ENCODE peak calls at places on chromosomes 11 and 22, in seven cellular contexts. V, C, I, K, Z, P and A are unnamed samples.

GRCh38 chr11:133302056-133302455 is 230.2 kb downstream of the OPCML start:
- DNase-seq in V (no peak), C (no peak), I (no peak), K (no peak), Z (no peak), P (no peak), A (no peak)

GRCh38 chr22:31451709-31452571 is 37.7 kb downstream of the EIF4ENIF1 start:
- DNase-seq in V (no peak), C (peak), I (no peak), K (no peak), Z (peak), P (peak), A (no peak)

GRCh38 chr22:36528336-36528735 is 630 bp downstream of the EIF3D start:
- DNase-seq in V (no peak), C (peak), I (no peak), K (no peak), Z (peak), P (no peak), A (no peak)

GRCh38 chr11:111194789-111195188 is 50.7 kb upstream of the POU2AF2 start:
- DNase-seq in V (no peak), C (no peak), I (no peak), K (no peak), Z (no peak), P (no peak), A (no peak)

GRCh38 chr22:16917144-16918003 is 90.6 kb downstream of the GAB4 start:
- DNase-seq in V (peak), C (peak), I (no peak), K (peak), Z (peak), P (peak), A (peak)

GRCh38 chr22:39253427-39254070 is 8.8 kb upstream of the PDGFB start:
- DNase-seq in V (no peak), C (peak), I (no peak), K (peak), Z (peak), P (peak), A (peak)

GRCh38 chr11:119712459-119713360 is 16.3 kb downstream of the NECTIN1 start:
- DNase-seq in V (no peak), C (no peak), I (no peak), K (no peak), Z (no peak), P (no peak), A (no peak)

GRCh38 chr22:24112188-24112587 is 69.1 kb upstream of the SUSD2 start:
- DNase-seq in V (no peak), C (peak), I (no peak), K (no peak), Z (peak), P (no peak), A (no peak)

GRCh38 chr11:112834277-112834755 is 126.9 kb upstream of the NCAM1 start:
- DNase-seq in V (no peak), C (no peak), I (no peak), K (peak), Z (no peak), P (no peak), A (peak)

GRCh38 chr22:48838376-48838775 is 989.3 kb downstream of the BRD1 start:
- DNase-seq in V (no peak), C (no peak), I (no peak), K (no peak), Z (no peak), P (no peak), A (no peak)

GRCh38 chr11:117600976-117601708 is 195.9 kb downstream of the DSCAML1 start:
- DNase-seq in V (no peak), C (no peak), I (no peak), K (no peak), Z (no peak), P (no peak), A (no peak)

GRCh38 chr11:125433454-125434121 is 62.5 kb downstream of the FEZ1 start:
- DNase-seq in V (peak), C (peak), I (no peak), K (peak), Z (peak), P (no peak), A (peak)

GRCh38 chr11:84634309-84634708 is 992.8 kb downstream of the DLG2 start:
- DNase-seq in V (peak), C (no peak), I (no peak), K (no peak), Z (no peak), P (no peak), A (no peak)

GRCh38 chr11:39374963-39375698 is 2084.3 kb downstream of the LRRC4C start:
- DNase-seq in V (peak), C (peak), I (no peak), K (no peak), Z (peak), P (no peak), A (no peak)

GRCh38 chr22:23164091-23164490 is 16.2 kb upstream of the BCR start:
- DNase-seq in V (no peak), C (no peak), I (no peak), K (no peak), Z (no peak), P (no peak), A (no peak)

GRCh38 chr22:29143848-29144785 is 61.6 kb upstream of the EMID1 start:
- DNase-seq in V (peak), C (no peak), I (no peak), K (no peak), Z (no peak), P (no peak), A (no peak)

GRCh38 chr11:17738350-17739207 is 4.0 kb downstream of the KCNC1 start:
- DNase-seq in V (no peak), C (no peak), I (no peak), K (no peak), Z (no peak), P (no peak), A (no peak)

GRCh38 chr22:50452649-50453048 is 22.2 kb downstream of the SBF1 start:
- DNase-seq in V (no peak), C (no peak), I (no peak), K (no peak), Z (no peak), P (no peak), A (no peak)

GRCh38 chr11:31882951-31883392 is 71.8 kb upstream of the PAX6 start:
- DNase-seq in V (no peak), C (peak), I (no peak), K (no peak), Z (peak), P (no peak), A (peak)

GRCh38 chr11:44849922-44850321 is 100.8 kb downstream of the TP53I11 start:
- DNase-seq in V (no peak), C (no peak), I (no peak), K (no peak), Z (no peak), P (no peak), A (no peak)

GRCh38 chr11:23769214-23769613 is 727.6 kb upstream of the LUZP2 start:
- DNase-seq in V (no peak), C (peak), I (no peak), K (no peak), Z (peak), P (no peak), A (no peak)

GRCh38 chr11:112012877-112013276 is 12.3 kb upstream of the DLAT start:
- DNase-seq in V (no peak), C (peak), I (no peak), K (no peak), Z (peak), P (no peak), A (no peak)

GRCh38 chr22:40014661-40015255 is 20.0 kb downstream of the FAM83F start:
- DNase-seq in V (no peak), C (no peak), I (no peak), K (no peak), Z (no peak), P (no peak), A (no peak)

GRCh38 chr11:45725121-45725520 is 59.7 kb upstream of the CHST1 start:
- DNase-seq in V (no peak), C (no peak), I (no peak), K (no peak), Z (no peak), P (no peak), A (no peak)

GRCh38 chr22:38203090-38203810 is 1.5 kb downstream of the MAFF start:
- DNase-seq in V (no peak), C (peak), I (no peak), K (no peak), Z (peak), P (peak), A (no peak)

GRCh38 chr22:21684492-21685163 is 18.8 kb downstream of the PPIL2 start:
- DNase-seq in V (no peak), C (no peak), I (no peak), K (no peak), Z (no peak), P (no peak), A (no peak)

GRCh38 chr11:1750481-1750839 is at the start of gene IFITM10:
- DNase-seq in V (no peak), C (no peak), I (no peak), K (no peak), Z (no peak), P (no peak), A (no peak)

GRCh38 chr11:3823303-3823702 is 14.9 kb downstream of the PGAP2 start:
- DNase-seq in V (no peak), C (peak), I (no peak), K (no peak), Z (peak), P (no peak), A (no peak)